ENCODE peak calls at places on chromosome 22, in seven cellular contexts. V is GM23338, D is gastrocnemius medialis, W is IMR-90, Z is cardiac muscle cell, R is cardiac fibroblast, H is Panc1. S is an unnamed sample.
A peak's percentile ranks its signal among the peaks of the same experiment; 100 is the strongest.

GRCh38 chr22:28373841-28374240 is 305.8 kb downstream of the TTC28 start:
- DNase-seq in V (no peak), D (no peak), W (peak; percentile 66), Z (peak; percentile 13), R (peak; percentile 27), H (no peak), S (no peak)

GRCh38 chr22:32985899-32986772 is 72.0 kb downstream of the SYN3 start:
- DNase-seq in V (peak; percentile 94), D (peak; percentile 50), W (peak; percentile 71), Z (peak; percentile 89), R (peak; percentile 78), H (peak; percentile 33), S (peak; percentile 83)

GRCh38 chr22:21593406-21594232 is 26.1 kb downstream of the UBE2L3 start:
- DNase-seq in V (peak; percentile 78), D (no peak), W (no peak), Z (no peak), R (no peak), H (no peak), S (no peak)

GRCh38 chr22:21738081-21738480 is 2.5 kb upstream of the YPEL1 start:
- DNase-seq in V (no peak), D (no peak), W (no peak), Z (no peak), R (no peak), H (no peak), S (no peak)

GRCh38 chr22:29470159-29470855 is 9.7 kb upstream of the NEFH start:
- DNase-seq in V (peak; percentile 94), D (no peak), W (peak; percentile 24), Z (peak; percentile 70), R (peak; percentile 68), H (peak; percentile 18), S (peak; percentile 84)

GRCh38 chr22:50699001-50699753 is 26.6 kb downstream of the SHANK3 start:
- DNase-seq in V (no peak), D (no peak), W (no peak), Z (no peak), R (no peak), H (no peak), S (no peak)

GRCh38 chr22:50730013-50730891 is 7.8 kb upstream of the ACR start:
- DNase-seq in V (peak; percentile 30), D (peak; percentile 6), W (no peak), Z (no peak), R (no peak), H (no peak), S (no peak)

GRCh38 chr22:37967637-37968451 is 14.3 kb downstream of the POLR2F start:
- DNase-seq in V (no peak), D (no peak), W (no peak), Z (no peak), R (no peak), H (no peak), S (no peak)

GRCh38 chr22:28014141-28015055 is 95.3 kb upstream of the PITPNB start:
- DNase-seq in V (no peak), D (peak; percentile 12), W (no peak), Z (no peak), R (no peak), H (no peak), S (peak; percentile 46)

GRCh38 chr22:48459259-48459658 is 1368.4 kb downstream of the BRD1 start:
- DNase-seq in V (no peak), D (no peak), W (no peak), Z (no peak), R (no peak), H (no peak), S (no peak)

GRCh38 chr22:45886502-45886901 is 90.5 kb downstream of the WNT7B start:
- DNase-seq in V (no peak), D (no peak), W (no peak), Z (no peak), R (no peak), H (no peak), S (no peak)

GRCh38 chr22:30313527-30314385 is 13.0 kb downstream of the TBC1D10A start:
- DNase-seq in V (no peak), D (no peak), W (no peak), Z (no peak), R (no peak), H (no peak), S (no peak)

GRCh38 chr22:36160499-36160942 is at the start of gene APOL3:
- DNase-seq in V (no peak), D (peak; percentile 72), W (peak; percentile 47), Z (peak; percentile 75), R (peak; percentile 70), H (no peak), S (no peak)

GRCh38 chr22:43197271-43197941 is 10.5 kb upstream of the TTLL12 start:
- DNase-seq in V (no peak), D (no peak), W (no peak), Z (no peak), R (no peak), H (no peak), S (no peak)

GRCh38 chr22:17057959-17058814 is 26.6 kb upstream of the IL17RA start:
- DNase-seq in V (peak; percentile 81), D (peak; percentile 52), W (peak; percentile 73), Z (peak; percentile 85), R (peak; percentile 79), H (peak; percentile 51), S (peak; percentile 72)

GRCh38 chr22:46106279-46107022 is 43.9 kb upstream of the PPARA start:
- DNase-seq in V (no peak), D (peak; percentile 47), W (no peak), Z (no peak), R (no peak), H (no peak), S (no peak)

GRCh38 chr22:21643533-21644357 is 1.6 kb downstream of the SDF2L1 start:
- DNase-seq in V (no peak), D (no peak), W (no peak), Z (no peak), R (no peak), H (no peak), S (no peak)

GRCh38 chr22:27638329-27639179 is 163.0 kb downstream of the MN1 start:
- DNase-seq in V (no peak), D (no peak), W (no peak), Z (no peak), R (no peak), H (no peak), S (no peak)

GRCh38 chr22:20013382-20013871 is 3.2 kb downstream of the ARVCF start:
- DNase-seq in V (peak; percentile 88), D (peak; percentile 64), W (peak; percentile 47), Z (peak; percentile 73), R (peak; percentile 56), H (no peak), S (peak; percentile 60)

GRCh38 chr22:30005213-30005857 is 74.9 kb upstream of the HORMAD2 start:
- DNase-seq in V (peak; percentile 78), D (peak; percentile 74), W (peak; percentile 68), Z (peak; percentile 80), R (peak; percentile 83), H (peak; percentile 46), S (peak; percentile 74)

GRCh38 chr22:32411388-32411787 is 659 bp downstream of the RTCB start:
- DNase-seq in V (peak; percentile 50), D (no peak), W (peak; percentile 40), Z (peak; percentile 16), R (peak; percentile 54), H (no peak), S (no peak)

GRCh38 chr22:20155330-20156041 is 4.6 kb upstream of the CCDC188 start:
- DNase-seq in V (no peak), D (no peak), W (no peak), Z (peak; percentile 24), R (peak; percentile 43), H (no peak), S (no peak)

GRCh38 chr22:32801436-32802290 is at the start of gene TIMP3:
- DNase-seq in V (peak; percentile 90), D (peak; percentile 75), W (peak; percentile 82), Z (peak; percentile 88), R (peak; percentile 44), H (no peak), S (peak; percentile 69)

GRCh38 chr22:46774456-46775363 is 12.3 kb downstream of the TBC1D22A start:
- DNase-seq in V (no peak), D (no peak), W (no peak), Z (no peak), R (no peak), H (no peak), S (no peak)

GRCh38 chr22:44736581-44737413 is 15.6 kb upstream of the ARHGAP8 start:
- DNase-seq in V (no peak), D (no peak), W (peak; percentile 26), Z (no peak), R (no peak), H (no peak), S (no peak)

GRCh38 chr22:30062256-30062655 is 18.0 kb upstream of the HORMAD2 start:
- DNase-seq in V (no peak), D (no peak), W (no peak), Z (no peak), R (no peak), H (no peak), S (no peak)

GRCh38 chr22:40118979-40119378 is 58.7 kb upstream of the TNRC6B start:
- DNase-seq in V (no peak), D (no peak), W (no peak), Z (no peak), R (no peak), H (no peak), S (no peak)
- H3K4me3 ChIP-seq in V (no peak overlapping the region), D (no peak overlapping the region), W (no peak overlapping the region), Z (no peak overlapping the region), R (no peak overlapping the region), H (no peak overlapping the region), S (no peak overlapping the region)

DNA sequence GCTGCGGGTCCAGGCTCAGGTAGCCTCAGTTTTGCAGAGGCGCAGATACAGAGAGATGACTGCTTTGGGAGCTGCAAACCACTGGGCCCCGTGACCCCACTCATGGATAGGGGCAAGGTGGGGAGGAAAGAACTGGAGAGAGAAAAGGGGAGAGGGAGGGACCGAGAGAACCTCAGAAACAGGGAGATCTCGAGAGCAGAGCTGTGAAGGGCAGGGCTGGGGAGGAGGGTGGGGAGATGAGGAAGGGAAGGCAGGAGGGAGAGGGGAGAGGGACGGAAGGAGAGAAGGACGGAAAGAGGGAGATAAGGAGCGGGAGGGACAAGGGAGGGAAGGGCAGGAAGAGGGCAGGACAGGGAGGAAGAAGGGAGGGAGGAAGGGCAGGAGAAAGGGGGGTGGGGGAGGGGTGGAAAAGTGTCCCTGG is 46.3 kb downstream of the IGLL1 start:
- DNase-seq in V (peak; percentile 74), D (no peak), W (no peak), Z (peak; percentile 72), R (no peak), H (no peak), S (no peak)
- H3K4me3 ChIP-seq in V (peak overlapping the region; percentile 49), D (no peak overlapping the region), W (no peak overlapping the region), Z (no peak overlapping the region), R (no peak overlapping the region), H (no peak overlapping the region), S (no peak overlapping the region)

GRCh38 chr22:26360169-26360885 is 68.7 kb upstream of the ASPHD2 start:
- DNase-seq in V (peak; percentile 94), D (peak; percentile 46), W (peak; percentile 70), Z (peak; percentile 82), R (peak; percentile 86), H (no peak), S (peak; percentile 86)
- H3K4me3 ChIP-seq in V (peak overlapping the region; percentile 48), D (no peak overlapping the region), W (no peak overlapping the region), Z (no peak overlapping the region), R (no peak overlapping the region), H (peak overlapping the region; percentile 11), S (peak overlapping the region; percentile 26)

GRCh38 chr22:41910599-41911291 is 4.1 kb downstream of the SHISA8 start:
- DNase-seq in V (peak; percentile 45), D (peak; percentile 51), W (no peak), Z (peak; percentile 33), R (peak; percentile 22), H (no peak), S (no peak)
- H3K4me3 ChIP-seq in V (peak overlapping the region; percentile 48), D (peak overlapping the region; percentile 49), W (peak overlapping the region; percentile 1), Z (peak overlapping the region; percentile 20), R (peak overlapping the region; percentile 3), H (no peak overlapping the region), S (peak overlapping the region; percentile 4)

GRCh38 chr22:49515486-49515885 is 312.2 kb downstream of the BRD1 start:
- DNase-seq in V (no peak), D (no peak), W (no peak), Z (no peak), R (no peak), H (no peak), S (no peak)
- H3K4me3 ChIP-seq in V (no peak overlapping the region), D (no peak overlapping the region), W (no peak overlapping the region), Z (no peak overlapping the region), R (no peak overlapping the region), H (no peak overlapping the region), S (no peak overlapping the region)

S was measured in neuronal stem cell.